ENCODE peak calls at places on chromosomes 2 and 18, in four cellular contexts. N is HTR-8/SVneo, P is activated T-cell treated with anti-CD3 and anti-CD28 coated beads for 1 hour, G is neural progenitor cell. X is an unnamed sample.
A peak's percentile ranks its signal among the peaks of the same experiment; 100 is the strongest.

GRCh38 chr2:56025469-56026193 is 102.0 kb upstream of the EFEMP1 start:
- DNase-seq in G (no peak), P (no peak), N (no peak), X (no peak)

GRCh38 chr2:191112448-191112901 is 38.3 kb downstream of the STAT4 start:
- DNase-seq in G (no peak), P (no peak), N (no peak), X (no peak)

GRCh38 chr2:173720310-173720709 is 244.9 kb downstream of the SP3 start:
- DNase-seq in P (no peak), N (no peak), G (no peak), X (no peak)

GRCh38 chr2:177352441-177353070 is 40.0 kb upstream of the AGPS start:
- DNase-seq in G (no peak), P (no peak), N (no peak), X (no peak)

GRCh38 chr2:60560734-60561649 is 7.5 kb upstream of the BCL11A start:
- DNase-seq in N (no peak), P (no peak), G (peak; percentile 56), X (peak; percentile 36)

GRCh38 chr18:23798249-23798648 is 109.0 kb downstream of the LAMA3 start:
- DNase-seq in G (no peak), P (no peak), N (no peak), X (no peak)

GRCh38 chr2:46967990-46968647 is 52.5 kb upstream of the MCFD2 start:
- DNase-seq in P (no peak), N (peak; percentile 79), G (no peak), X (peak; percentile 71)

GRCh38 chr18:51666717-51667320 is 469.3 kb upstream of the MEX3C start:
- DNase-seq in P (no peak), N (no peak), G (peak; percentile 61), X (peak; percentile 93)

X was measured in NCI-H446.